ENCODE peak calls at places on chromosome 6, in ten cellular contexts. D, Y, I, O, T, M, F, Q, C and G are unnamed samples.

GRCh38 chr6:31968326-31968725 is 3.6 kb downstream of the DXO start:
- DNase-seq in D (no peak), Y (no peak), I (no peak), O (no peak), T (no peak), M (no peak), F (no peak), Q (no peak), C (no peak), G (no peak)

GRCh38 chr6:70133246-70133645 is 169.6 kb downstream of the COL9A1 start:
- DNase-seq in D (no peak), Y (no peak), I (no peak), O (no peak), T (no peak), M (no peak), F (no peak), Q (no peak), C (no peak), G (no peak)

GRCh38 chr6:4380881-4381281 is 245.5 kb upstream of the ECI2 start:
- DNase-seq in D (no peak), Y (no peak), I (no peak), O (no peak), T (no peak), M (no peak), F (no peak), Q (no peak), C (no peak), G (no peak)

GRCh38 chr6:101626264-101626663 is 232.8 kb downstream of the GRIK2 start:
- DNase-seq in D (no peak), Y (no peak), I (no peak), O (no peak), T (no peak), M (peak; percentile 7), F (no peak), Q (no peak), C (no peak), G (no peak)

GRCh38 chr6:18207949-18208348 is 52.7 kb downstream of the KDM1B start:
- DNase-seq in D (no peak), Y (no peak), I (no peak), O (no peak), T (no peak), M (no peak), F (no peak), Q (no peak), C (no peak), G (no peak)

GRCh38 chr6:20203561-20204528 is 8.4 kb downstream of the MBOAT1 start:
- DNase-seq in D (no peak), Y (no peak), I (no peak), O (no peak), T (no peak), M (no peak), F (no peak), Q (no peak), C (no peak), G (no peak)

GRCh38 chr6:66226099-66226498 is 519.1 kb upstream of the EYS start:
- DNase-seq in D (no peak), Y (peak; percentile 2), I (no peak), O (no peak), T (no peak), M (no peak), F (no peak), Q (no peak), C (no peak), G (no peak)

GRCh38 chr6:29087213-29087612 is at the start of gene OR2B3:
- DNase-seq in D (no peak), Y (no peak), I (no peak), O (no peak), T (no peak), M (no peak), F (no peak), Q (no peak), C (no peak), G (no peak)

GRCh38 chr6:154937306-154938244 is 57.5 kb upstream of the TIAM2 start:
- DNase-seq in D (no peak), Y (no peak), I (no peak), O (peak; percentile 77), T (no peak), M (peak; percentile 53), F (no peak), Q (peak; percentile 27), C (no peak), G (no peak)

GRCh38 chr6:134550604-134551003 is 232.7 kb upstream of the SGK1 start:
- DNase-seq in D (no peak), Y (no peak), I (no peak), O (peak; percentile 73), T (no peak), M (no peak), F (no peak), Q (peak; percentile 27), C (no peak), G (no peak)

GRCh38 chr6:66628917-66629316 is 921.9 kb upstream of the EYS start:
- DNase-seq in D (no peak), Y (no peak), I (no peak), O (no peak), T (no peak), M (no peak), F (no peak), Q (no peak), C (no peak), G (no peak)

GRCh38 chr6:47042238-47042843 is at the start of gene ADGRF1:
- DNase-seq in D (no peak), Y (peak; percentile 60), I (no peak), O (no peak), T (no peak), M (no peak), F (no peak), Q (no peak), C (peak; percentile 44), G (no peak)

GRCh38 chr6:44147256-44147655 is 11.4 kb upstream of the CAPN11 start:
- DNase-seq in D (no peak), Y (no peak), I (no peak), O (no peak), T (no peak), M (no peak), F (no peak), Q (no peak), C (no peak), G (no peak)

DNA sequence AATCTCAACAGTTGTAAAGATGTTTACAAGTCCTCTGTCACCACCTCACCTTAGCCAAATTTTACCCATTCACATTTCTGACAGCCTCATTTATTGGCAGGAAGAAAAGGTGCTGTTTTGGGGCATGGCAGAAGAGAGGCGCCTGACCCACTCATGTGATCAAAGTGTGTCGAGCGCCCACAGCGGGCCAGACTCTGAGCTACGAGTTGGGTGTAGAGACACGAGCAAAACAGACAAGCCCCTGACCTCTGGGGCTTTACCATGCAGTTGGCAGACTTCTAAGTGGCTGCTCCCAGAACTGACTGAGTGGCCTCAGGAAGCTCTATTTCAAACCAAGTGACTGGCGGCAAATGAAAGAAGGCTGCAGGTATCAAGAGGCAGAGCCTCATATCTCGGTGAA is 167.0 kb downstream of the SOBP start:
- DNase-seq in D (no peak), Y (no peak), I (no peak), O (no peak), T (peak; percentile 55), M (no peak), F (no peak), Q (no peak), C (no peak), G (no peak)
- H3K27ac ChIP-seq in D (no peak overlapping the region), Y (no peak overlapping the region), I (no peak overlapping the region), O (peak overlapping the region; percentile 79), T (peak overlapping the region; percentile 66), M (no peak overlapping the region), F (no peak overlapping the region), Q (no peak overlapping the region), C (no peak overlapping the region), G (no peak overlapping the region)

GRCh38 chr6:71410681-71411080 is 122.1 kb downstream of the OGFRL1 start:
- DNase-seq in D (no peak), Y (no peak), I (no peak), O (no peak), T (no peak), M (no peak), F (no peak), Q (no peak), C (no peak), G (no peak)
- H3K27ac ChIP-seq in D (peak overlapping the region; percentile 53), Y (no peak overlapping the region), I (no peak overlapping the region), O (no peak overlapping the region), T (peak overlapping the region; percentile 52), M (no peak overlapping the region), F (no peak overlapping the region), Q (no peak overlapping the region), C (no peak overlapping the region), G (peak overlapping the region; percentile 92)

DNA sequence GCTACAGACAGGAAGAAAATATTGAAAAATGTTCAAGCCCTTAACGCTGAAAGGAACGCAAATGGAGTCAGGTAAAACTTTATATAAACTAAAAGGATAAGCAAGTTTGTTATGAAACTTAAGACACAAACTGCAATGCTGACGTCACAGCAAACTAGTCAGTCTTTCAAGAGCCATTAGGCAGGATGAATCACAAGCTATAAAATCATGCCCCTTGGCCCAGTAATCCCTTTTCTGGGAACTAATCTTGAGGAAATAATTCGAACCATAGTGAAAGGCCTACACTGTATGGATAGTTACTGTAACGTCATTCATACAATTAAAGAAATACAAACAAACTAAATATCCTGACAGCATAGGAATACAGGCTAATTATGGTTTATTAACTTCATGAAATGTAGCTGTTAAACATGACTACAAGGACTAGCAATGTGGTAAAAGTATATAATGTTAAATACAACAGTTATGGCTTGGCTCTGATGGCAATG is 42.7 kb upstream of the HINT3 start:
- DNase-seq in D (no peak), Y (peak; percentile 81), I (no peak), O (peak; percentile 100), T (no peak), M (no peak), F (no peak), Q (peak; percentile 94), C (no peak), G (peak; percentile 96)
- H3K27ac ChIP-seq in D (no peak overlapping the region), Y (no peak overlapping the region), I (no peak overlapping the region), O (peak overlapping the region; percentile 48), T (no peak overlapping the region), M (no peak overlapping the region), F (no peak overlapping the region), Q (no peak overlapping the region), C (peak overlapping the region; percentile 14), G (peak overlapping the region; percentile 11)

GRCh38 chr6:144152334-144152900 is 2.1 kb downstream of the STX11 start:
- DNase-seq in D (no peak), Y (no peak), I (no peak), O (no peak), T (no peak), M (no peak), F (no peak), Q (no peak), C (no peak), G (no peak)

GRCh38 chr6:144149894-144150672 is at the start of gene STX11:
- DNase-seq in D (no peak), Y (peak; percentile 49), I (peak; percentile 84), O (peak; percentile 29), T (peak; percentile 81), M (peak; percentile 82), F (peak; percentile 51), Q (no peak), C (peak; percentile 21), G (no peak)

GRCh38 chr6:144150673-144151009 is 324 bp downstream of the STX11 start:
- DNase-seq in D (no peak), Y (peak; percentile 16), I (peak; percentile 24), O (peak; percentile 18), T (no peak), M (peak; percentile 68), F (peak; percentile 51), Q (no peak), C (no peak), G (no peak)

GRCh38 chr6:144149558-144149893 is 791 bp upstream of the STX11 start:
- DNase-seq in D (no peak), Y (no peak), I (no peak), O (no peak), T (no peak), M (peak; percentile 11), F (no peak), Q (no peak), C (no peak), G (no peak)

GRCh38 chr6:144151010-144151727 is 852 bp downstream of the STX11 start:
- DNase-seq in D (no peak), Y (peak; percentile 26), I (no peak), O (no peak), T (no peak), M (peak; percentile 15), F (peak; percentile 64), Q (no peak), C (no peak), G (no peak)
- H3K27ac ChIP-seq in D (no peak overlapping the region), Y (no peak overlapping the region), I (no peak overlapping the region), O (no peak overlapping the region), T (peak overlapping the region; percentile 84), M (no peak overlapping the region), F (peak overlapping the region; percentile 62), Q (no peak overlapping the region), C (peak overlapping the region; percentile 76), G (no peak overlapping the region)